ENCODE peak calls at places on chromosomes 4 and X, in five cellular contexts. One of them, this sample, is unnamed. For H3K9me3, the result is how much of the 10 kb centered on the place peaks cover.

GRCh38 chrX:49271341-49271740 is 1.7 kb downstream of the PPP1R3F start:
- DNase-seq in adipocyte: no peak
- DNase-seq in A549: no peak
- DNase-seq in ovary: no peak
- DNase-seq in OCI-LY7: no peak
- DNase-seq in this sample: no peak

GRCh38 chrX:47560831-47561652 is at the start of gene ARAF:
- DNase-seq in ovary: peak
- DNase-seq in OCI-LY7: peak
- DNase-seq in adipocyte: peak
- DNase-seq in A549: peak
- DNase-seq in this sample: peak

GRCh38 chr4:95599777-95600436 is 51.1 kb upstream of the UNC5C start:
- DNase-seq in ovary: no peak
- DNase-seq in adipocyte: no peak
- DNase-seq in OCI-LY7: no peak
- DNase-seq in A549: no peak
- DNase-seq in this sample: no peak

GRCh38 chr4:147101678-147102077 is 156.0 kb upstream of the TTC29 start:
- DNase-seq in OCI-LY7: no peak
- DNase-seq in adipocyte: no peak
- DNase-seq in A549: no peak
- DNase-seq in ovary: no peak
- DNase-seq in this sample: no peak

GRCh38 chr4:165464813-165465381 is 86.1 kb downstream of the CPE start:
- DNase-seq in A549: peak
- DNase-seq in ovary: no peak
- DNase-seq in OCI-LY7: peak
- DNase-seq in adipocyte: peak
- DNase-seq in this sample: peak

GRCh38 chr4:15690020-15690809 is 8.6 kb downstream of the FAM200B start:
- DNase-seq in OCI-LY7: no peak
- DNase-seq in adipocyte: peak
- DNase-seq in ovary: no peak
- DNase-seq in A549: peak
- DNase-seq in this sample: no peak

GRCh38 chrX:70279081-70279480 is 2.9 kb upstream of the RAB41 start:
- DNase-seq in A549: no peak
- DNase-seq in ovary: no peak
- DNase-seq in adipocyte: no peak
- DNase-seq in OCI-LY7: no peak
- DNase-seq in this sample: no peak

GRCh38 chrX:134734343-134735001 is 76.2 kb upstream of the PLAC1 start:
- DNase-seq in OCI-LY7: no peak
- DNase-seq in adipocyte: no peak
- DNase-seq in ovary: peak
- DNase-seq in A549: no peak
- DNase-seq in this sample: no peak

GRCh38 chrX:87299563-87300160 is 217.9 kb upstream of the KLHL4 start:
- DNase-seq in A549: no peak
- DNase-seq in adipocyte: peak
- DNase-seq in ovary: no peak
- DNase-seq in OCI-LY7: peak
- DNase-seq in this sample: no peak

GRCh38 chr4:86892639-86892965 is 380 bp upstream of the C4orf36 start:
- DNase-seq in adipocyte: no peak
- DNase-seq in A549: no peak
- DNase-seq in OCI-LY7: no peak
- DNase-seq in ovary: no peak
- DNase-seq in this sample: no peak

GRCh38 chr4:113645288-113645687 is 116.2 kb downstream of the CAMK2D start:
- DNase-seq in OCI-LY7: no peak
- DNase-seq in ovary: no peak
- DNase-seq in A549: no peak
- DNase-seq in adipocyte: no peak
- DNase-seq in this sample: no peak

GRCh38 chr4:53706422-53707032 is 115.2 kb upstream of the LNX1 start:
- DNase-seq in ovary: no peak
- DNase-seq in OCI-LY7: peak
- DNase-seq in A549: peak
- DNase-seq in adipocyte: peak
- DNase-seq in this sample: no peak

GRCh38 chr4:116561717-116562116 is 523.7 kb downstream of the TRAM1L1 start:
- DNase-seq in adipocyte: no peak
- DNase-seq in ovary: no peak
- DNase-seq in A549: no peak
- DNase-seq in OCI-LY7: no peak
- DNase-seq in this sample: no peak

GRCh38 chr4:38572798-38573197 is 91.2 kb upstream of the KLF3 start:
- DNase-seq in adipocyte: peak
- DNase-seq in OCI-LY7: no peak
- DNase-seq in ovary: no peak
- DNase-seq in A549: no peak
- DNase-seq in this sample: no peak

GRCh38 chr4:142414336-142414945 is 431.7 kb downstream of the INPP4B start:
- DNase-seq in adipocyte: no peak
- DNase-seq in OCI-LY7: no peak
- DNase-seq in ovary: no peak
- DNase-seq in A549: no peak
- DNase-seq in this sample: no peak

GRCh38 chrX:150831863-150832262 is 66.6 kb downstream of the CD99L2 start:
- DNase-seq in adipocyte: no peak
- DNase-seq in ovary: no peak
- DNase-seq in A549: no peak
- DNase-seq in OCI-LY7: no peak
- DNase-seq in this sample: no peak

DNA sequence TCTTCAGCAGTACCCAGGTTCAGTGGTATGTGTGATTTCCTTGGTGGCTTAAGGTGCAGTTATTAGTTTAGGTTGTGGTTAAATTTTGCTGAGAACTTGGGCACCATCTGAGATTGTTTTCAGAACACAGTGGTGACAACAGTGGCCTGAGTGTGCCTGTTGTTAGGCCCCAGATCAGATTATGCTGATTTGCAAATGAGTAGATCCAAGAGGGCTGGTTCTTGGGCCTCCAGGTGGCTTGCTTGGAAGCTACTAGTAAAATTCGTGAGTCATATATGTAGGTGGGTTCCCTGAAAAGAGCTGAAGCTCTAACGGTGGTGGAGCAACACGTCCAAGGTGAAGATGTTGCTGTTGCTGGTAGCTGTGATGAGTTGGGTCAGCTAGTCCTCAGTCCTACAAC is 2619.6 kb downstream of the PCDH7 start:
- DNase-seq in OCI-LY7: no peak
- DNase-seq in ovary: no peak
- DNase-seq in adipocyte: no peak
- DNase-seq in A549: no peak
- DNase-seq in this sample: no peak
- H3K9me3 ChIP-seq in OCI-LY7: under half
- H3K9me3 ChIP-seq in ovary: under half
- H3K9me3 ChIP-seq in adipocyte: under half
- H3K9me3 ChIP-seq in A549: under half
- H3K9me3 ChIP-seq in this sample: under half

DNA sequence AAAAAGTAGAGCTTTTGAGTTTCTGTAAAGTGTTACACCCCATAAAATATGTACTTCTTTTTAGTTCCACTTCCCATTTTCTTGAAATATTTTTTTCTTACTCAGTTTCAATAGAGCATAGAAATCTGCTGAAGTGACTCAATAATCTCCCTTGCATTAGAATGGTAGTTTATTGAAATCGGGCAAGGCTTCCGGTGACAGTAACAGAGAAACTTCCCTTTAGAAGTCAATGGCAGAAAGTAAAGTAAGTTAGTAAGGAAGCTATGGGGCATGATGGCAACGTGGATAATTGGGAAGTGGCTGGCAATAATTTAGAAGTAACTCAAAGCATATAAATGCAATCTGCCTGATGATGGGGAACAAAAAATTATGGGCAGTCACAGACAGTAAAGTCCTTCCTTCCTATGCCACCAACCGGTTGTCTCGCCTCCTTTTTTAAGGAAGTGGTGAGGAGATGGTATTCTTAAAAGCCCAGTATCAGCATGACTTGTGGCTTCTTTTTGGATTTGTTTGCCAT is 7.6 kb downstream of the CYBB start:
- DNase-seq in adipocyte: no peak
- DNase-seq in OCI-LY7: peak
- DNase-seq in ovary: no peak
- DNase-seq in A549: no peak
- DNase-seq in this sample: no peak
- H3K9me3 ChIP-seq in adipocyte: under half
- H3K9me3 ChIP-seq in OCI-LY7: under half
- H3K9me3 ChIP-seq in ovary: under half
- H3K9me3 ChIP-seq in A549: under half
- H3K9me3 ChIP-seq in this sample: under half

DNA sequence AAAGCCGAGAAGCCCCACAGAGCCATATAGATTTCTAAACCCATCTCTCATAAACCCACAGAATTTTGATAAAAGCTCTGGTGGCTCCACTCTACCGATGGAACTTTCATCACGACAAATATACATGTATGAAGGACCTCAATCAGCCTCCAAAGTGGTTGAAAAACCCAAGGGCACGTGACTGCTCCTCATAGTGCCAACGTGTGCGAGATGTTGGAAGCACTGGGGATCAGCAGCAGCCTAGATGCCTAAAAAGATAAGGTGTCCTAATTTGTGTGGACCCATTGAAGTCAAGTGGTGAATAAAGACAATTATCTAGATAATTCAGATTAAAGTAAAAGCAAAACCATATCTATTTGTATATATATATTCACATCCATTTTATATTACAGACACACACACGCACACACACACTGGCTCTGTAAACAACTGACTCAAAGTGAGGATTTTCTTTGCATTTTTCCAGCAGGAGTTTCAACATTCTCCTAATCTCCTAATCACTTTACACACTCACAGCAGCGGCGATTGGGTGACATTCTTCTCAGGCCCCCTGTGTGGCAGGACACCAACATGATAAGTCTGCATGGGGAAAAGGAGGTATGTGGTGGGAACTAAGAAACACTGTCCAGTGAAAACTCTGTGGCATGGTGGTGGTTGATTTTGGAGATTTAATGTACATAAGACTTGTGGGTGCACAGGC is 2.9 kb upstream of the PITX2 start:
- DNase-seq in OCI-LY7: no peak
- DNase-seq in A549: no peak
- DNase-seq in adipocyte: no peak
- DNase-seq in ovary: no peak
- DNase-seq in this sample: no peak
- H3K9me3 ChIP-seq in OCI-LY7: under half
- H3K9me3 ChIP-seq in A549: under half
- H3K9me3 ChIP-seq in adipocyte: under half
- H3K9me3 ChIP-seq in ovary: under half
- H3K9me3 ChIP-seq in this sample: under half

GRCh38 chrX:82141942-82142341 is 940.0 kb downstream of the SH3BGRL start:
- DNase-seq in ovary: no peak
- DNase-seq in OCI-LY7: no peak
- DNase-seq in adipocyte: no peak
- DNase-seq in A549: no peak
- DNase-seq in this sample: no peak
- H3K9me3 ChIP-seq in ovary: under half
- H3K9me3 ChIP-seq in OCI-LY7: under half
- H3K9me3 ChIP-seq in adipocyte: under half
- H3K9me3 ChIP-seq in A549: under half
- H3K9me3 ChIP-seq in this sample: under half

DNA sequence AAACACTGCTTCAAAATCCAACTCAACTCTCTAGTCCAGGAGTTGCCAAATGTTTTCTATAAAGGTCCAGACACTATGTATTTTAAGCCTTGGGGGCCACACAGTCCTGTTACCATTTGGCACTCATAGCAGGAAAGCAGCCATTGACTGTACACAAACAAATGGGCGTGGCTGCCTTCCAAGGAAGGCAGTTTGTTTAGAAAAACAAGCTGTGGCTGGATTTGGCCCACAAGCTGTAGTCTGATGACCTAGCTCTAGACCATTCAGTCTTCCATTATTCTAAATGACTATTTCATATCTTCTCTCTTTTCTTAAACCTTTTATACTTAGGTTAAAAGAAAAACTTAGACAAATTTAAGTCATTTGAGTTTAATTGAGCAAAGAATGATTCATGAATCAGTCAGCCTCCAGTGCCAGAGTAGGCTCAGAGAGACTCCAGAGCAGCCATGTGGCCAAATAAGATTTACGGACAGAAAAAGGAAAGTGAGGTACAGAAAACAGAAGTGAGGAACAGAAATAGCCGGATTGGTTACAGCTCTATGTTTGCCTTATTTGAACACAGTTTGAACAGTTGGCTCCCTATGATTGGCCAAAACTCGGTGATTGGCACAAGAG is 825.8 kb upstream of the LCORL start:
- DNase-seq in adipocyte: no peak
- DNase-seq in A549: no peak
- DNase-seq in ovary: no peak
- DNase-seq in OCI-LY7: no peak
- DNase-seq in this sample: no peak
- H3K9me3 ChIP-seq in adipocyte: under half
- H3K9me3 ChIP-seq in A549: under half
- H3K9me3 ChIP-seq in ovary: under half
- H3K9me3 ChIP-seq in OCI-LY7: under half
- H3K9me3 ChIP-seq in this sample: under half

GRCh38 chrX:143988356-143988755 is 104.5 kb downstream of the UBE2NL start:
- DNase-seq in ovary: no peak
- DNase-seq in adipocyte: no peak
- DNase-seq in A549: no peak
- DNase-seq in OCI-LY7: no peak
- DNase-seq in this sample: no peak
- H3K9me3 ChIP-seq in ovary: under half
- H3K9me3 ChIP-seq in adipocyte: under half
- H3K9me3 ChIP-seq in A549: under half
- H3K9me3 ChIP-seq in OCI-LY7: under half
- H3K9me3 ChIP-seq in this sample: under half

DNA sequence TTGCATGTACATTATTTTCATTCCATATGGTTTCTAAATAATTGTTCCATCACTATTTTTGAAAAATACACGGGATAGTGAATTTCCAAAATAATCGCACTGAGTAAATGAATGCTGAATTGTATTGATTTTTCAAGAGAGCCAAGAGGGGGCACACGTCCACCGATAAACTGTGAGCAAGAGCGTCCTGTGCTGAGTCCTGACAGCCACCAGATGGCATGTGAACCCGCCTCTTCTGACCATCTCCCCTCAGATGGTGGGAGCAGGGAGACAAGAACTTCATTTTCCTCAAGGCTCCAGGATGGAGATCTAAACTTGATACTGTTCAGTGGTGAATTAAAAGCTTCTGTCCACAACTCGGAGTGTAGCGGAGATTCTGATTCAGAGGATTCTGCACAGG is 30.6 kb upstream of the IL9R start:
- DNase-seq in OCI-LY7: peak
- DNase-seq in ovary: no peak
- DNase-seq in A549: peak
- DNase-seq in adipocyte: peak
- DNase-seq in this sample: no peak
- H3K9me3 ChIP-seq in OCI-LY7: under half
- H3K9me3 ChIP-seq in ovary: under half
- H3K9me3 ChIP-seq in A549: under half
- H3K9me3 ChIP-seq in adipocyte: under half
- H3K9me3 ChIP-seq in this sample: under half

GRCh38 chrX:12936947-12937346 is 30.5 kb downstream of the TLR8 start:
- DNase-seq in ovary: no peak
- DNase-seq in OCI-LY7: no peak
- DNase-seq in adipocyte: no peak
- DNase-seq in A549: no peak
- DNase-seq in this sample: no peak
- H3K9me3 ChIP-seq in ovary: under half
- H3K9me3 ChIP-seq in OCI-LY7: under half
- H3K9me3 ChIP-seq in adipocyte: under half
- H3K9me3 ChIP-seq in A549: under half
- H3K9me3 ChIP-seq in this sample: under half

GRCh38 chr4:14452001-14452400 is 550.3 kb upstream of the CPEB2 start:
- DNase-seq in adipocyte: no peak
- DNase-seq in OCI-LY7: no peak
- DNase-seq in ovary: no peak
- DNase-seq in A549: no peak
- DNase-seq in this sample: no peak
- H3K9me3 ChIP-seq in adipocyte: under half
- H3K9me3 ChIP-seq in OCI-LY7: under half
- H3K9me3 ChIP-seq in ovary: under half
- H3K9me3 ChIP-seq in A549: under half
- H3K9me3 ChIP-seq in this sample: under half

This sample was measured in adrenal gland.